ENCODE peak calls at places on chromosomes 4 and X, in eight cellular contexts. J is IMR-90, R is H1, B is gastrocnemius medialis, X is uterus, E is GM12878, A is A549, D is esophagus squamous epithelium. T is an unnamed sample.

GRCh38 chrX:84216406-84216805 is 28.4 kb upstream of the RPS6KA6 start:
- DNase-seq in J (no peak), R (no peak), B (no peak), X (no peak), E (no peak), A (no peak), D (no peak), T (no peak)

GRCh38 chrX:10121787-10122186 is 35.0 kb upstream of the CLCN4 start:
- DNase-seq in J (no peak), R (no peak), B (no peak), X (no peak), E (no peak), A (no peak), D (no peak), T (no peak)

GRCh38 chr4:68864438-68865177 is 48.8 kb downstream of the UGT2B10 start:
- DNase-seq in J (no peak), R (no peak), B (no peak), X (no peak), E (no peak), A (no peak), D (no peak), T (peak; percentile 69)

GRCh38 chr4:153464068-153464467 is 2.1 kb upstream of the TMEM131L start:
- DNase-seq in J (peak; percentile 38), R (no peak), B (peak; percentile 55), X (no peak), E (no peak), A (no peak), D (no peak), T (no peak)

GRCh38 chrX:30888526-30889146 is 418 bp downstream of the TAB3 start:
- DNase-seq in J (no peak), R (peak; percentile 42), B (no peak), X (peak; percentile 24), E (no peak), A (peak; percentile 10), D (no peak), T (no peak)

GRCh38 chr4:87192155-87192919 is 28.1 kb downstream of the KLHL8 start:
- DNase-seq in J (no peak), R (no peak), B (no peak), X (no peak), E (no peak), A (no peak), D (no peak), T (no peak)

GRCh38 chr4:8517946-8518345 is 62.2 kb upstream of the GPR78 start:
- DNase-seq in J (no peak), R (no peak), B (no peak), X (no peak), E (no peak), A (no peak), D (no peak), T (no peak)

GRCh38 chrX:104430720-104431119 is 135.3 kb upstream of the IL1RAPL2 start:
- DNase-seq in J (no peak), R (no peak), B (no peak), X (no peak), E (no peak), A (no peak), D (no peak), T (no peak)

GRCh38 chrX:17078031-17078730 is 131.7 kb downstream of the REPS2 start:
- DNase-seq in J (peak; percentile 13), R (no peak), B (no peak), X (no peak), E (no peak), A (no peak), D (no peak), T (no peak)

GRCh38 chr4:59537231-59537886 is 1662.8 kb upstream of the ADGRL3 start:
- DNase-seq in J (no peak), R (no peak), B (no peak), X (no peak), E (no peak), A (no peak), D (no peak), T (no peak)

GRCh38 chr4:120156115-120156718 is 89.6 kb upstream of the MAD2L1 start:
- DNase-seq in J (peak; percentile 80), R (no peak), B (no peak), X (peak; percentile 20), E (peak; percentile 7), A (peak; percentile 3), D (no peak), T (peak; percentile 24)

GRCh38 chrX:40122487-40122886 is 24.7 kb upstream of the BCOR start:
- DNase-seq in J (no peak), R (no peak), B (no peak), X (no peak), E (no peak), A (no peak), D (no peak), T (no peak)

GRCh38 chrX:40116925-40117324 is 19.2 kb upstream of the BCOR start:
- DNase-seq in J (no peak), R (no peak), B (no peak), X (no peak), E (no peak), A (no peak), D (no peak), T (no peak)

GRCh38 chrX:40120838-40121580 is 23.3 kb upstream of the BCOR start:
- DNase-seq in J (no peak), R (no peak), B (no peak), X (no peak), E (no peak), A (no peak), D (no peak), T (no peak)

GRCh38 chrX:40121618-40122017 is 23.9 kb upstream of the BCOR start:
- DNase-seq in J (no peak), R (no peak), B (no peak), X (no peak), E (no peak), A (no peak), D (no peak), T (no peak)

DNA sequence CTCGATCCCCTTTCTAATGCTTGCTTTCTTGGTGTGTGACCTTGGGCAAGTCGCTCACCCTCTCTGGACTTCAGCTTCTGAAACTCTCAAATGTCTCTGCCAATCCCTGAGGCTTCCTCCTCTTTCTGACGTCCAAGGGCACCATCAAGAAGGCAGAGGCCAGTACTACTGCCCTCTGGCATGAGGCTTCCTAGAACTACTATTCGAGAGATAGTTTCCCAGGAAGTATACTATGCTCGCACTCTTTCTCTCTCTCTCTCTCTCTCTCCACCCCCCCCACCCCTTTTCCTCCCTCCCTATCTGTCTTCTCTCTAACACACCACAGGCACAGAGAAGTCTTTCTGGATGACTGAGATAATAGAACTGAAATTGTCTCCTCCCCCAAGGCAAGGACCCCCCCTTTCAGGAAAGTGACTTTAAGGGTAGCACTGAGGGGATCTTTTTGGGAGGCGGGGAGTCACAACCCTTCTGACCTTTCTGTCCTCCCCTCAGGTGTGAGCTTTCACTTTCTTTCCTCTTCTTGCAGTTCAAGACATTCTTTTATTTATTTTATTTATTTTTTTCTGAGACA is 20.0 kb upstream of the BCOR start:
- DNase-seq in J (no peak), R (no peak), B (no peak), X (no peak), E (no peak), A (no peak), D (no peak), T (no peak)
- TF ChIP-seq POLR2A in J (no peak), R (no peak), B (no peak), X (no peak), E (no peak), A (no peak), D (no peak), T (no peak)

GRCh38 chrX:41688154-41688553 is 619 bp upstream of the GPR34 start:
- DNase-seq in J (no peak), R (no peak), B (no peak), X (no peak), E (no peak), A (no peak), D (no peak), T (no peak)
- H3K27ac ChIP-seq in J (no peak overlapping the region), R (no peak overlapping the region), B (no peak overlapping the region), X (no peak overlapping the region), E (no peak overlapping the region), A (no peak overlapping the region), D (no peak overlapping the region), T (no peak overlapping the region)

DNA sequence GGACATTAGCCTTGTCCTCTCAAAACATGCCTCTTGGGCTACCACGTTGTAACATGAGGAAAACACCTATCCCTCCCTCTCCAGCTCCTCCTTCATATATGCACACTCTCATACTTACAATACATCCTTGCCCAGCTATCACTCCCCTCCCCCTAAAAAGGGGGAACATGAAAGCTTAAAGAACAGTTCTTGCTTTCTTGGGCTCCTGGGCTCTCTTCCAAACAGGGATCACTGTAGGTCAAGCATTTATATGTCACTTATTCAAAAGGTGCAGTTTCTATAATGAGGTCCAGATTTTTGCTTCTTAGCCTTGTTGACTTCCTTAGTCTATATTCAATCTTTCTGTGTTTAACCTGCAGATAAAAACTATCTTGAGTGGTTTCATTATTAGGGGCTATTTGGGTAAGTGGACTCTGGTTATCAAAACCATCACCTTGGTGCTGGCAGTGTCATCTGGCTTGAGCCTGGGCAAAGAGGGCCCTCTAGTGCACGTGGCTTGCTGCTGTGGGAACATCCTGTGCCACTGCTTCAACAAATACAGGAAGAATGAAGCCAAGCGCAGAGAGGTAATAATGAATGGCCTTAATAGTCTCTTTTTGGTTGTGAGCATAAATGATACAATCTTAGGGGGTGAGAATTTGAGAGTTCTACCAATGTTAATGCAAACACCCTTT is 119.4 kb downstream of the AKAP4 start:
- DNase-seq in J (peak; percentile 13), R (peak; percentile 43), B (peak; percentile 23), X (no peak), E (no peak), A (no peak), D (no peak), T (peak; percentile 32)
- TF ChIP-seq POLR2A in J (no peak), R (no peak), B (no peak), X (no peak), E (no peak), A (no peak), D (no peak), T (no peak)

DNA sequence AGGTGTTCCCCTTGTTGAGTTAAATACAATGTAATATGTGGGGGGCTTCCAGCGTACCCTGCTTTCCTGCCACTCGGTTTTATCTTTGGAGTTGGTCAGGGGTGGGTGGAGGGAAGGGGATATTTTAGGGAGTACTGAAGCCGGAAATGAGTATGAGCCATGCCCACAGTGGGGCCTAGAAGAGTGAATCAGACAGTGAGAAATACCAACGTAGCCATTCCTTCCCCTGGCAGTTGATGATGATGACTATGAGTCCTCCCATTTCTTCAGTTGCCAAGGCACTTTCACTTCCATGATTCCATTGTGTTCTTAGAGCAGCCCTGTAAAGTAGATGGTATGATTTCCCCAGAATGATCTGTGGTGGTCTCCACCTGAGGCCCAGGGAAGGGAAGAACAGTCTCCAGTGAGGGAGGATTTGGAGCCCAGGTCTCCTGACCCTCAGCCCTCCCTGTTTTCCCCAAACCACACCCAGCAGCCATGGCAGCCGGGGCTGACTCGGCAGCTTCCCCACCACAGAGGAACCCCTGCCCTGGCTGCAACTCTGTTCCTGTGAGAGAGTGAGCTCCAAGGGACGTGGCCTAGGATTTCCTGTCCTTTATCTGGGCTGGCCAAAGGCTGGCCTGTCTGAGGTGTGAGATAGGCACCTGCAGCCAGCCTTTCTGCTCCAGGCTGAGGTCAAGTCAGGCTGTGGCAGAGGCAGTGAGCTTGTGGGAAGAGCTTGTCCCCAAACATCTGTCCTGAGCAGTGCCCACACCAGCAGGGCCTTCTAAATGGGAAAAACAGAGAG is 52.7 kb downstream of the STARD8 start:
- DNase-seq in J (peak; percentile 55), R (no peak), B (no peak), X (no peak), E (no peak), A (no peak), D (no peak), T (peak; percentile 41)
- H3K27ac ChIP-seq in J (no peak overlapping the region), R (no peak overlapping the region), B (peak overlapping the region; percentile 54), X (no peak overlapping the region), E (no peak overlapping the region), A (no peak overlapping the region), D (peak overlapping the region; percentile 3), T (peak overlapping the region; percentile 57)

GRCh38 chr4:40301592-40301991 is 33.5 kb upstream of the CHRNA9 start:
- DNase-seq in J (no peak), R (no peak), B (no peak), X (no peak), E (peak; percentile 85), A (no peak), D (no peak), T (no peak)
- TF ChIP-seq POLR2A in J (no peak), R (no peak), B (no peak), X (no peak), E (peak; percentile 62), A (no peak), D (peak; percentile 42), T (no peak)

T was measured in body of pancreas.